ENCODE peak calls at places on chromosomes 13 and 19, in eight cellular contexts. Z is activated CD4-positive, alpha-beta T cell treated with anti-CD3 and anti-CD28 coated beads, Interleukin-2, amount 10 ng/mL, durations not matched to agents 7 days and 5 days; E is mucosa of descending colon; B is stromal cell of bone marrow; C is GM13976; W is CD4-positive, CD25-positive, alpha-beta regulatory T cell; I is stimulated activated CD4-positive, alpha-beta T cell treated with anti-CD3 and anti-CD28 coated beads, Interleukin-1b, Interleukin-23, amount 100 ng/mL, for 24 hours; N is activated CD4-positive, CD25-positive, alpha-beta regulatory T cell treated with anti-CD3 and anti-CD28 coated beads, Interleukin-2, amount 50 U/mL, for 16 hours. V is an unnamed sample.

GRCh38 chr13:26999499-26999898 is 172.1 kb downstream of the USP12 start:
- DNase-seq in Z (no peak), E (no peak), B (no peak), C (no peak), W (no peak), I (no peak), N (no peak), V (no peak)

GRCh38 chr13:23739597-23739996 is 149.6 kb downstream of the MIPEP start:
- DNase-seq in Z (no peak), E (no peak), B (no peak), C (no peak), W (no peak), I (no peak), N (no peak), V (no peak)

GRCh38 chr13:101875717-101876393 is 423.4 kb downstream of the ITGBL1 start:
- DNase-seq in Z (no peak), E (no peak), B (peak; percentile 25), C (no peak), W (no peak), I (no peak), N (no peak), V (no peak)

GRCh38 chr19:3575260-3575741 is 2.6 kb downstream of the HMG20B start:
- DNase-seq in Z (peak; percentile 37), E (no peak), B (no peak), C (no peak), W (peak; percentile 29), I (no peak), N (no peak), V (peak; percentile 91)

GRCh38 chr13:53138369-53139036 is 109.9 kb downstream of the OLFM4 start:
- DNase-seq in Z (no peak), E (no peak), B (peak; percentile 15), C (no peak), W (no peak), I (no peak), N (no peak), V (no peak)

GRCh38 chr13:36685912-36686311 is 12.1 kb downstream of the SERTM1 start:
- DNase-seq in Z (no peak), E (no peak), B (peak; percentile 55), C (no peak), W (no peak), I (no peak), N (no peak), V (no peak)

GRCh38 chr19:52963229-52963760 is 614 bp upstream of the ZNF816 start:
- DNase-seq in Z (no peak), E (peak; percentile 57), B (no peak), C (peak; percentile 26), W (no peak), I (no peak), N (no peak), V (peak; percentile 76)

GRCh38 chr19:50036905-50037304 is 11.1 kb downstream of the ZNF473 start:
- DNase-seq in Z (no peak), E (no peak), B (no peak), C (no peak), W (no peak), I (no peak), N (no peak), V (no peak)

GRCh38 chr13:113819731-113820715 is 43.9 kb downstream of the GAS6 start:
- DNase-seq in Z (no peak), E (no peak), B (no peak), C (no peak), W (no peak), I (no peak), N (no peak), V (no peak)